ENCODE peak calls at places on chromosomes 1 and 21, in five cellular contexts. W, N, I, A and J are unnamed samples.

GRCh38 chr1:24827737-24828136 is 82.5 kb downstream of the CLIC4 start:
- DNase-seq in W (no peak), N (peak), I (no peak), A (no peak), J (no peak)

GRCh38 chr21:26800455-26801454 is 44.5 kb downstream of the ADAMTS1 start:
- DNase-seq in W (no peak), N (peak), I (no peak), A (no peak), J (no peak)

GRCh38 chr1:86155061-86155806 is 1.3 kb downstream of the COL24A1 start:
- DNase-seq in W (no peak), N (no peak), I (no peak), A (no peak), J (peak)

GRCh38 chr1:89262643-89263042 is 10.0 kb downstream of the GBP5 start:
- DNase-seq in W (no peak), N (peak), I (no peak), A (no peak), J (peak)

GRCh38 chr1:243470492-243470891 is 214.7 kb downstream of the SDCCAG8 start:
- DNase-seq in W (no peak), N (no peak), I (no peak), A (no peak), J (no peak)

GRCh38 chr1:47998396-47998990 is 1.3 kb upstream of the TRABD2B start:
- DNase-seq in W (no peak), N (no peak), I (no peak), A (no peak), J (no peak)

GRCh38 chr1:182259963-182260362 is 131.6 kb downstream of the GLUL start:
- DNase-seq in W (no peak), N (no peak), I (no peak), A (peak), J (no peak)

GRCh38 chr1:36411674-36412648 is 14.3 kb upstream of the LSM10 start:
- DNase-seq in W (no peak), N (peak), I (no peak), A (peak), J (peak)

GRCh38 chr1:9716404-9717192 is 65.1 kb downstream of the PIK3CD start:
- DNase-seq in W (no peak), N (no peak), I (no peak), A (no peak), J (no peak)

GRCh38 chr1:67963263-67963662 is 87.2 kb downstream of the DIRAS3 start:
- DNase-seq in W (no peak), N (no peak), I (no peak), A (no peak), J (no peak)

GRCh38 chr1:3981746-3982505 is 81.9 kb upstream of the C1orf174 start:
- DNase-seq in W (no peak), N (no peak), I (no peak), A (no peak), J (no peak)

GRCh38 chr1:37919277-37919676 is 27.6 kb downstream of the INPP5B start:
- DNase-seq in W (no peak), N (peak), I (no peak), A (peak), J (peak)